ENCODE peak calls at places on chromosomes 3 and 15, in ten cellular contexts. J is body of pancreas, H is astrocyte of the spinal cord, C is AG10803, P is tibial artery, M is NB4, T is PC-9, R is heart left ventricle, B is GM23338, X is fibroblast of lung. S is an unnamed sample.

GRCh38 chr3:73137736-73138403 is 76.4 kb downstream of the EBLN2 start:
- DNase-seq in P (no peak), R (no peak), J (no peak), T (no peak), M (no peak), H (no peak), B (no peak), C (no peak), X (no peak), S (no peak)

GRCh38 chr15:59691194-59691805 is 2.2 kb upstream of the BNIP2 start:
- DNase-seq in M (peak), B (peak), T (peak), X (peak), P (peak), J (peak), R (peak), H (peak), C (peak), S (peak)

GRCh38 chr15:52261498-52262242 is 33.9 kb downstream of the MYO5C start:
- DNase-seq in C (peak), J (peak), R (peak), B (peak), X (peak), T (peak), P (peak), M (peak), H (peak), S (peak)

GRCh38 chr3:53798144-53798543 is 48.1 kb downstream of the CHDH start:
- DNase-seq in R (no peak), T (no peak), C (no peak), X (no peak), H (no peak), P (no peak), B (no peak), J (no peak), M (no peak), S (no peak)

GRCh38 chr3:186930639-186931486 is 537 bp downstream of the ST6GAL1 start:
- DNase-seq in C (peak), B (peak), H (peak), R (peak), J (peak), M (peak), T (peak), P (peak), X (peak), S (peak)

GRCh38 chr3:78204977-78205376 is 1165.1 kb downstream of the ROBO2 start:
- DNase-seq in C (peak), B (peak), T (no peak), J (no peak), R (no peak), P (no peak), H (peak), X (peak), M (no peak), S (peak)

GRCh38 chr3:114093596-114093995 is 37.1 kb downstream of the QTRT2 start:
- DNase-seq in C (peak), T (peak), R (peak), M (peak), P (peak), B (no peak), H (peak), X (peak), J (peak), S (peak)

GRCh38 chr3:169864270-169864669 is 5.5 kb downstream of the LRRC31 start:
- DNase-seq in M (no peak), J (no peak), H (no peak), C (no peak), R (no peak), P (no peak), T (no peak), B (no peak), X (no peak), S (no peak)

GRCh38 chr3:170811928-170812591 is 57.9 kb downstream of the RPL22L1 start:
- DNase-seq in T (peak), C (peak), H (peak), X (peak), P (peak), R (peak), M (peak), J (peak), B (peak), S (peak)

GRCh38 chr3:152295344-152295743 is 26.6 kb downstream of the MBNL1 start:
- DNase-seq in R (no peak), B (no peak), T (no peak), M (no peak), X (no peak), J (no peak), P (no peak), C (no peak), H (no peak), S (no peak)
- H3K4me3 ChIP-seq in R (no peak), B (no peak), T (no peak), M (no peak), X (no peak), J (no peak), P (no peak), C (no peak), H (no peak), S (no peak)

GRCh38 chr3:81394656-81395055 is 366.8 kb downstream of the GBE1 start:
- DNase-seq in J (no peak), X (no peak), B (no peak), C (no peak), T (no peak), H (no peak), R (no peak), M (no peak), P (no peak), S (no peak)

GRCh38 chr3:81393251-81393650 is 368.2 kb downstream of the GBE1 start:
- DNase-seq in M (no peak), R (no peak), B (no peak), P (no peak), J (no peak), H (peak), C (peak), T (no peak), X (peak), S (no peak)

DNA sequence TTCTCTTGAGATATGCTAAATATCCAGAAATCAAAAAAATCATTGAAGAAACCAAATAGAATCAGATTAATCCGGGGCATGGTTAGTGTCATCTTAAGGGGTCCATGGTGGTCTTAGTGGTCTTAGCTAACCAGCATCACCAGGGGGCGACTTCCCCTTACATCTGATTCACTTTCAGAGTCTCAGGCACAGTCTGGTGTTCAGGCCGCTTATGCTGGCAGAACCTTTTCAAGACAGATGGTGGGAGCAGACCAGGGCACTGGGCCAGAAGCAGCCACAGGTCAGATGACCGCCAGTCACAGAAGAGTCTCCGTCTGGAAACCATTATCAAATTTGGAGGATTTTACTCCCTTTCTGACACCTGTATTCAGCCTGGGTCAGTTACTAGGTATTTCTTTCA is 365.7 kb downstream of the GBE1 start:
- DNase-seq in P (no peak), C (peak), M (peak), J (no peak), H (no peak), R (no peak), T (no peak), X (no peak), B (peak), S (peak)
- TF ChIP-seq CTCF in P (no peak), C (peak), M (no peak), J (no peak), H (no peak), R (no peak), T (no peak), X (no peak), B (peak), S (no peak)

GRCh38 chr3:160562952-160563351 is 2.4 kb downstream of the KPNA4 start:
- DNase-seq in X (no peak), T (no peak), P (no peak), H (no peak), J (no peak), R (no peak), M (no peak), C (no peak), B (no peak), S (no peak)
- H3K4me3 ChIP-seq in X (peak), T (peak), P (peak), H (no peak), J (no peak), R (no peak), M (peak), C (peak), B (peak), S (peak)

GRCh38 chr15:57544840-57545239 is 46.9 kb upstream of the MYZAP start:
- DNase-seq in H (no peak), M (no peak), C (no peak), P (no peak), T (no peak), R (no peak), X (no peak), B (no peak), J (no peak), S (no peak)
- TF ChIP-seq CTCF in H (no peak), M (no peak), C (no peak), P (no peak), T (no peak), R (no peak), X (no peak), B (no peak), J (no peak), S (no peak)

S was measured in fibroblast of mammary gland.